ENCODE peak calls at places on chromosomes 13 and 19, in five cellular contexts. A, Q, P, L and S are unnamed samples.

GRCh38 chr19:48674216-48674809 is 1.5 kb upstream of the NTN5 start:
- DNase-seq in Q (no peak), P (no peak), A (no peak), L (no peak), S (no peak)

GRCh38 chr19:23699521-23699860 is 12.5 kb upstream of the ZNF675 start:
- DNase-seq in A (no peak), Q (no peak), P (no peak), L (no peak), S (no peak)

GRCh38 chr19:43532571-43532961 is 422 bp upstream of the ZNF575 start:
- DNase-seq in P (no peak), L (peak; percentile 79), A (no peak), Q (no peak), S (peak; percentile 70)

GRCh38 chr19:38647368-38647965 is at the start of gene ACTN4:
- DNase-seq in L (peak; percentile 99), P (peak; percentile 89), Q (peak; percentile 100), A (peak; percentile 99), S (peak; percentile 98)

GRCh38 chr19:16200776-16201391 is 3.2 kb downstream of the AP1M1 start:
- DNase-seq in A (no peak), P (no peak), L (no peak), Q (no peak), S (no peak)

GRCh38 chr13:98265669-98266551 is 88.8 kb upstream of the RNF113B start:
- DNase-seq in L (no peak), Q (no peak), A (no peak), P (no peak), S (no peak)

GRCh38 chr19:42254083-42254849 is 662 bp downstream of the ERF start:
- DNase-seq in L (peak; percentile 92), P (no peak), Q (peak; percentile 62), A (peak; percentile 89), S (peak; percentile 89)

GRCh38 chr13:46575843-46576242 is 22.9 kb downstream of the LRCH1 start:
- DNase-seq in P (no peak), Q (no peak), A (peak; percentile 54), L (no peak), S (no peak)

GRCh38 chr13:51715613-51716012 is 88.3 kb downstream of the DHRS12 start:
- DNase-seq in L (no peak), Q (no peak), P (no peak), A (no peak), S (no peak)

GRCh38 chr13:28601581-28601980 is 57.3 kb upstream of the POMP start:
- DNase-seq in Q (no peak), A (no peak), L (no peak), P (no peak), S (no peak)

GRCh38 chr19:12736854-12737665 is at the start of gene GET3:
- DNase-seq in A (peak; percentile 98), P (peak; percentile 95), L (peak; percentile 97), Q (peak; percentile 75), S (peak; percentile 92)

GRCh38 chr19:45920458-45920857 is 5.9 kb upstream of the NANOS2 start:
- DNase-seq in L (no peak), A (no peak), P (no peak), Q (no peak), S (no peak)

GRCh38 chr19:55552620-55553019 is 7.3 kb upstream of the SBK3 start:
- DNase-seq in L (no peak), Q (no peak), P (no peak), A (no peak), S (no peak)

GRCh38 chr13:29573190-29573589 is 22.3 kb downstream of the SLC7A1 start:
- DNase-seq in Q (no peak), A (no peak), P (no peak), L (no peak), S (peak; percentile 76)

GRCh38 chr19:17420267-17420924 is 549 bp downstream of the MVB12A start:
- DNase-seq in Q (peak; percentile 20), L (no peak), A (peak; percentile 51), P (no peak), S (peak; percentile 46)

GRCh38 chr19:32363175-32363574 is 17.8 kb downstream of the ZNF507 start:
- DNase-seq in P (no peak), Q (no peak), A (no peak), L (no peak), S (no peak)

GRCh38 chr19:7328647-7329046 is 20.1 kb upstream of the ARHGEF18 start:
- DNase-seq in L (no peak), P (no peak), Q (no peak), A (no peak), S (no peak)

GRCh38 chr13:28370448-28370847 is 124.5 kb downstream of the FLT1 start:
- DNase-seq in L (no peak), A (no peak), Q (no peak), P (no peak), S (no peak)

GRCh38 chr13:43113603-43114002 is 90.2 kb downstream of the DNAJC15 start:
- DNase-seq in P (no peak), Q (no peak), A (no peak), L (no peak), S (no peak)

GRCh38 chr19:55080121-55080914 is 4.6 kb downstream of the EPS8L1 start:
- DNase-seq in Q (no peak), P (no peak), L (peak; percentile 82), A (peak; percentile 75), S (no peak)

GRCh38 chr13:51063909-51064308 is 47.2 kb downstream of the C13orf42 start:
- DNase-seq in Q (no peak), A (no peak), P (no peak), L (no peak), S (no peak)

GRCh38 chr19:4515732-4516131 is 2.6 kb downstream of the PLIN4 start:
- DNase-seq in Q (no peak), L (no peak), A (no peak), P (no peak), S (no peak)

GRCh38 chr19:34317311-34317927 is 47.6 kb upstream of the GPI start:
- DNase-seq in A (no peak), P (no peak), L (no peak), Q (no peak), S (no peak)

GRCh38 chr13:101155920-101156319 is 260.4 kb downstream of the NALCN start:
- DNase-seq in P (no peak), L (peak; percentile 2), A (no peak), Q (no peak), S (no peak)

GRCh38 chr13:37175996-37176395 is 70.5 kb upstream of the CSNK1A1L start:
- DNase-seq in L (no peak), P (no peak), Q (no peak), A (no peak), S (no peak)

GRCh38 chr19:39823693-39824092 is 10.3 kb downstream of the DYRK1B start:
- DNase-seq in L (no peak), A (no peak), Q (no peak), P (no peak), S (no peak)

GRCh38 chr13:50800091-50800739 is 43.3 kb downstream of the DLEU7 start:
- DNase-seq in P (no peak), L (no peak), A (no peak), Q (no peak), S (no peak)

GRCh38 chr13:45413826-45414312 is 4.3 kb downstream of the SLC25A30 start:
- DNase-seq in L (no peak), P (no peak), A (no peak), Q (no peak), S (no peak)

GRCh38 chr13:113630804-113631203 is 27.2 kb downstream of the ATP4B start:
- DNase-seq in P (no peak), A (no peak), L (no peak), Q (no peak), S (peak; percentile 23)

GRCh38 chr13:113905018-113905417 is 41.1 kb upstream of the GAS6 start:
- DNase-seq in A (no peak), P (no peak), L (no peak), Q (no peak), S (no peak)

GRCh38 chr19:34482380-34483250 is 1.1 kb downstream of the WTIP start:
- DNase-seq in A (peak; percentile 64), Q (peak; percentile 40), P (no peak), L (peak; percentile 59), S (no peak)

GRCh38 chr19:51346742-51347141 is 4.8 kb upstream of the VSIG10L start:
- DNase-seq in L (no peak), A (no peak), Q (no peak), P (no peak), S (no peak)
- TF ChIP-seq CTCF in L (no peak), A (no peak), Q (no peak), P (no peak), S (no peak)

GRCh38 chr19:14097532-14098151 is 7.1 kb upstream of the SAMD1 start:
- DNase-seq in P (no peak), A (no peak), Q (no peak), L (no peak), S (no peak)
- TF ChIP-seq CTCF in P (no peak), A (peak; percentile 10), Q (no peak), L (no peak), S (peak; percentile 17)

DNA sequence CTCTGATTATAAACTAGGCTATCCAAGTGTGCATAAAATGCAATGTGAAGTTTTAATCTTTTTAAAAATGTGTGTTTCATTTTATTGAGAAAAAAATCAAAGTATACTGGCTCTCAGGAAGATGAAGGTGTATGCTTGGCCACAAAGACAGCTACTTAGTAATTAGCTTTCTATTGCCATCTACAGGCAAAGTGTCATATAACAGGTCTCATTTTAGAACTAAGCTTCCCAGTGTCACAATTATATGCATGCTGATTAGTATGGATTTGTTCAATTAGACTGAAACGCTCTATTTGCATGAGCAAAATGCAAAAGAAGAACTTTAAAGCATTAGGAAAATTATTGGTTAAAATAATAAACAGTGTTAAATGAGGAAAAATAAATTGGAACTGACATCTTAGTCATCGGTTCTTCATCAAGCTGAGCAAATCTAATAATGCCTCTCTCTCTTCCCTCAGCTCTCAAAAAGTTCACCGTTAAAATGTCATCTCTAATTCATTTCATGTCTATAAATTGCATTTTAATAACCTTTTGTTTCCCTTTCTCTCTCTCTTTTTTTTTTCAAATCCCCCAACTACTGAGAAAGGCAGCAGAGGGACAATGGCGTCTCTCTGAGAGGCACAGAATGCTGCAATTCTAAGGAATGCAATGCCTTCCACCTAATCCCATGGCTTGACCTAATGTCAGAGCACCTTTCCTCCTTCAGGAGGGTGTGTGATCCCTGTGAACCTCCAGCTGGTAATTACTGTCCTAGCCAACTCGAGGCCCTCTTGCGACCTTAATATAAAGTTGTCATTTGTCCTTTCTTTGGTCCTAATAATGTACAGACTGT is 313.1 kb upstream of the MAB21L1 start:
- DNase-seq in P (no peak), A (peak; percentile 49), Q (no peak), L (peak; percentile 7), S (no peak)
- TF ChIP-seq CTCF in P (peak; percentile 33), A (peak; percentile 66), Q (peak; percentile 68), L (peak; percentile 48), S (peak; percentile 58)

GRCh38 chr13:96925466-96925865 is 68.8 kb downstream of the OXGR1 start:
- DNase-seq in P (no peak), Q (no peak), A (no peak), L (no peak), S (no peak)

DNA sequence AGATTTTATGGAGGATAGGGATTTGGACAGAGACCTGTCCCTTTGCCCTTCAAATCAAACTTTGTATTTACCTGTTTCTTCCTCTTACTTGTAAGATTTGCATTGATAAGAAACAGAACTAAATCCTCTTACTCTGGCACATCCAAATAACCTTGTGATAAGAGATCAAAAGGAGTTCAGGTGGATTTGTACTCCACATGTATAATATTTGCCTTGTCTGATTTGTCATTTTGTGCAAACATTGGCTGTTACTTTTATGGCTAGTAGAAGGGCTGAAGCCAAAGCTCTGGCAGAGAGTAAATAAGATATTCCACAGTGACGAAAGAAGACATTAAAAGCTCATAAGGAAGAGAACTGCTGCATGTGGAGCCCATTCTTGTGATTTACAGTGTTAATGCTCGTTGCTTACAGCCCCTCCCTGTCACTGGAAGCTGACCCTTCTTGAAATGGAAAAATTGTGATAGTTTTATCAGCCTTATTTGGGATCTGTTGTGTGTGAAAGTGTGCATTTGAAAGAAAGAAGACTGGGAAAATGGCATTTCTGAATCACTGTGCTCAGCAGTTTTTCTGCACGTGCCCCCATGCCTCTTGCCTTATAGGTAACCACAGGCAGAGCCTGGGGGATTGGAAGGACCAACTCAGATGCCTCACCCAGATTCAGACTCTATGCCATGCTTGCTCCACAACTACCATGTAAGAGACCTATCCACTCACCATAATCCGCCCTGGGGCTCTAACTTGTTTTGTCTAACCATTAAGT is 68.2 kb downstream of the OXGR1 start:
- DNase-seq in A (no peak), Q (no peak), P (no peak), L (no peak), S (no peak)
- TF ChIP-seq CTCF in A (no peak), Q (no peak), P (no peak), L (no peak), S (no peak)